ENCODE peak calls at places on chromosomes 11 and 22, in seven cellular contexts. J is Peyer's patch; D is WERI-Rb-1; O is CD8-positive, alpha-beta T cell; M is tibial nerve; B is PC-3; S is ascending aorta. G is an unnamed sample.
A peak's percentile ranks its signal among the peaks of the same experiment; 100 is the strongest.

GRCh38 chr22:29343313-29343805 is 27.9 kb upstream of the RASL10A start:
- DNase-seq in J (no peak), D (peak; percentile 62), O (no peak), M (no peak), B (peak; percentile 47), S (no peak), G (no peak)

GRCh38 chr11:40129276-40129675 is 1330.2 kb downstream of the LRRC4C start:
- DNase-seq in J (no peak), D (no peak), O (no peak), M (no peak), B (peak; percentile 39), S (no peak), G (no peak)

GRCh38 chr11:44246726-44247125 is 63.2 kb downstream of the ALX4 start:
- DNase-seq in J (no peak), D (no peak), O (no peak), M (no peak), B (no peak), S (no peak), G (no peak)

GRCh38 chr11:92527467-92527866 is 302.8 kb downstream of the FAT3 start:
- DNase-seq in J (no peak), D (no peak), O (no peak), M (no peak), B (no peak), S (no peak), G (no peak)

GRCh38 chr11:131408011-131408640 is 37.7 kb downstream of the NTM start:
- DNase-seq in J (peak; percentile 50), D (peak; percentile 74), O (no peak), M (no peak), B (peak; percentile 65), S (no peak), G (no peak)

GRCh38 chr11:85569525-85569924 is 57.6 kb downstream of the DLG2 start:
- DNase-seq in J (no peak), D (no peak), O (no peak), M (no peak), B (no peak), S (no peak), G (no peak)

GRCh38 chr11:107011977-107012376 is 6.3 kb downstream of the GUCY1A2 start:
- DNase-seq in J (no peak), D (no peak), O (no peak), M (no peak), B (peak; percentile 67), S (no peak), G (no peak)

GRCh38 chr11:69156673-69157155 is 979 bp downstream of the SMIM38 start:
- DNase-seq in J (no peak), D (no peak), O (no peak), M (no peak), B (no peak), S (no peak), G (no peak)

GRCh38 chr11:82765466-82766034 is 31.9 kb upstream of the FAM181B start:
- DNase-seq in J (peak; percentile 51), D (no peak), O (no peak), M (no peak), B (no peak), S (no peak), G (no peak)

GRCh38 chr11:67014343-67014742 is 8.6 kb upstream of the SYT12 start:
- DNase-seq in J (no peak), D (no peak), O (no peak), M (no peak), B (no peak), S (no peak), G (no peak)

GRCh38 chr22:45462034-45462655 is 40.5 kb upstream of the FBLN1 start:
- DNase-seq in J (no peak), D (peak; percentile 31), O (no peak), M (no peak), B (no peak), S (no peak), G (no peak)

GRCh38 chr11:86940122-86940777 is 14.9 kb downstream of the FZD4 start:
- DNase-seq in J (no peak), D (no peak), O (no peak), M (peak; percentile 33), B (peak; percentile 76), S (no peak), G (no peak)

GRCh38 chr22:32752868-32753520 is 48.5 kb upstream of the TIMP3 start:
- DNase-seq in J (no peak), D (no peak), O (no peak), M (no peak), B (no peak), S (no peak), G (no peak)

GRCh38 chr11:119185916-119186634 is 800 bp downstream of the NHERF4 start:
- DNase-seq in J (no peak), D (no peak), O (no peak), M (no peak), B (no peak), S (no peak), G (no peak)

GRCh38 chr11:86620796-86621575 is 51.4 kb downstream of the ME3 start:
- DNase-seq in J (no peak), D (no peak), O (no peak), M (no peak), B (no peak), S (no peak), G (no peak)

GRCh38 chr22:47352920-47353700 is 590.7 kb downstream of the TBC1D22A start:
- DNase-seq in J (peak; percentile 19), D (peak; percentile 3), O (no peak), M (peak; percentile 4), B (no peak), S (no peak), G (peak; percentile 55)

GRCh38 chr11:86116996-86117705 is 48.3 kb upstream of the PICALM start:
- DNase-seq in J (no peak), D (no peak), O (no peak), M (no peak), B (peak; percentile 73), S (no peak), G (no peak)

GRCh38 chr11:12482839-12483238 is 105.5 kb downstream of the PARVA start:
- DNase-seq in J (no peak), D (no peak), O (no peak), M (no peak), B (no peak), S (no peak), G (no peak)

GRCh38 chr11:70109903-70110302 is 31.8 kb downstream of the ANO1 start:
- DNase-seq in J (no peak), D (no peak), O (no peak), M (no peak), B (no peak), S (no peak), G (no peak)

GRCh38 chr11:111777094-111778046 is 11.2 kb upstream of the PPP2R1B start:
- DNase-seq in J (peak; percentile 54), D (no peak), O (no peak), M (no peak), B (peak; percentile 81), S (no peak), G (no peak)

GRCh38 chr22:40472579-40472978 is 102.2 kb downstream of the SGSM3 start:
- DNase-seq in J (no peak), D (no peak), O (no peak), M (no peak), B (no peak), S (no peak), G (no peak)

GRCh38 chr22:37815593-37815992 is 7.6 kb upstream of the GALR3 start:
- DNase-seq in J (no peak), D (no peak), O (no peak), M (no peak), B (no peak), S (no peak), G (no peak)

GRCh38 chr11:46560300-46561025 is 33.4 kb downstream of the AMBRA1 start:
- DNase-seq in J (peak; percentile 49), D (no peak), O (no peak), M (no peak), B (no peak), S (no peak), G (no peak)

GRCh38 chr22:49234459-49234858 is 593.2 kb downstream of the BRD1 start:
- DNase-seq in J (no peak), D (no peak), O (no peak), M (no peak), B (no peak), S (no peak), G (peak; percentile 16)
- H3K9me3 ChIP-seq in J (no peaks in the 10 kb centered on the region), D (no peaks in the 10 kb centered on the region), O (no peaks in the 10 kb centered on the region), M (no peaks in the 10 kb centered on the region), B (no peaks in the 10 kb centered on the region), S (no peaks in the 10 kb centered on the region), G (no peaks in the 10 kb centered on the region)

GRCh38 chr11:74648894-74649293 is 56.5 kb downstream of the POLD3 start:
- DNase-seq in J (no peak), D (no peak), O (no peak), M (no peak), B (no peak), S (no peak), G (no peak)

GRCh38 chr11:74647404-74647803 is 55.0 kb downstream of the POLD3 start:
- DNase-seq in J (no peak), D (no peak), O (no peak), M (no peak), B (no peak), S (no peak), G (no peak)

GRCh38 chr11:74646964-74647363 is 54.6 kb downstream of the POLD3 start:
- DNase-seq in J (no peak), D (peak; percentile 70), O (no peak), M (no peak), B (no peak), S (no peak), G (no peak)

GRCh38 chr11:74647831-74648230 is 55.4 kb downstream of the POLD3 start:
- DNase-seq in J (no peak), D (no peak), O (no peak), M (no peak), B (no peak), S (no peak), G (no peak)

DNA sequence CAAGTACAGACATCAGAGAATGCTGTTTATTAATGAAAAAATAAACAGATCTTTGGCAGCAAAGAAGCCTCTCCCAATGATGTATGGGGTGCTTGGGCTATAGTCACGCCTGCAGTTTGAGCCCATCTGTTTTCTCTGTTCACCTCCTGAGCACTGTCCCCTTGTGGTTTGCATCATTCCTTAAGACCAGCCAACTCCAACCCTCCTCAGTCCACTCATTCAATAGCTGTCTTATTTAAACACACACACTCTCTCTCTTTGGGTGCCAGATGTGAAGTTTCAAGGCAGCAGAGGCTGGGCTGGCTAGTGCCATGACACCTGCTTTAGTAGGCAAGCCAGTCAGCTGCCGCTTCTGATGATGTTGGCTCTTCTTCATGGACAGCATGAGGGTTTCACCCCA is 58.1 kb downstream of the POLD3 start:
- DNase-seq in J (no peak), D (no peak), O (no peak), M (no peak), B (no peak), S (no peak), G (no peak)
- H3K36me3 ChIP-seq in J (no peaks in the 10 kb centered on the region), D (peaks cover 8% of the 10 kb centered on the region), O (no peaks in the 10 kb centered on the region), M (no peaks in the 10 kb centered on the region), B (peaks cover 23% of the 10 kb centered on the region), S (no peaks in the 10 kb centered on the region), G (peaks cover 2% of the 10 kb centered on the region)

GRCh38 chr11:129375731-129376657 is at the start of gene BARX2:
- DNase-seq in J (peak; percentile 81), D (peak; percentile 22), O (no peak), M (no peak), B (peak; percentile 86), S (no peak), G (no peak)
- H3K4me3 ChIP-seq in J (peak within 1 kb of the TSS; percentile 65), D (peak within 1 kb of the TSS; percentile 6), O (no peak within 1 kb of the TSS), M (no peak within 1 kb of the TSS), B (peak within 1 kb of the TSS; percentile 63), S (peak within 1 kb of the TSS; percentile 58), G (peak within 1 kb of the TSS; percentile 47)

DNA sequence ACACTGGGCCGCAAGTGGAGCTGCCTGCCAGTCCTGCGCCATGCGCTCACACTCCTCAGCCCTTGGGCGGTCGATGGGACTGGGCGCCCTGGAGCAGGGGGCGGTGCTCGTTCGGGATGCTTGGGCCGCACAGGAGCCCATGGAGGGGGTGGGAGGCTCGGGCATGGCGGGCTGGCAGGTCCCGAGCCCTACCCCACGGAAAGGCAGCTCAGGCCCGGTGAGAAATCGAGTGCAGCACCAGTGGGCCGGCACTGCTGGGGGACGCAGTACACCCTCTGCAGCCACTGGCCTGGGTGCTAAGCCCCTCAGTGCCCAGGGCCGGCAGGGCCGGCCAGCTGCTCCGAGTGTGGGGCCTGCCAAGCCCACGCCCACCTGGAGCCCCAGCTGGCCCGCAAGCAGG is 328.7 kb upstream of the LRRC4C start:
- DNase-seq in J (no peak), D (no peak), O (no peak), M (no peak), B (no peak), S (no peak), G (no peak)
- H3K9me3 ChIP-seq in J (no peaks in the 10 kb centered on the region), D (no peaks in the 10 kb centered on the region), O (no peaks in the 10 kb centered on the region), M (no peaks in the 10 kb centered on the region), B (no peaks in the 10 kb centered on the region), S (no peaks in the 10 kb centered on the region), G (peaks cover 3% of the 10 kb centered on the region)